ENCODE peak calls at places on chromosomes 13 and 19, in seven cellular contexts. U, S, X, G, B, E and D are unnamed samples.

GRCh38 chr19:16315825-16316505 is 8.7 kb upstream of the KLF2 start:
- DNase-seq in U (peak; percentile 93), S (peak; percentile 76), X (peak; percentile 56), G (peak; percentile 97), B (peak; percentile 77), E (peak; percentile 35), D (peak; percentile 98)

GRCh38 chr13:76709851-76710250 is 176.4 kb downstream of the KCTD12 start:
- DNase-seq in U (no peak), S (no peak), X (no peak), G (no peak), B (no peak), E (no peak), D (no peak)

GRCh38 chr13:29520671-29521070 is 74.8 kb downstream of the SLC7A1 start:
- DNase-seq in U (peak; percentile 84), S (no peak), X (no peak), G (peak; percentile 76), B (no peak), E (no peak), D (peak; percentile 62)

GRCh38 chr19:11422163-11423068 is 3.3 kb upstream of the RGL3 start:
- DNase-seq in U (peak; percentile 33), S (peak; percentile 56), X (peak; percentile 94), G (peak; percentile 34), B (peak; percentile 79), E (peak; percentile 38), D (no peak)

GRCh38 chr19:47226426-47227346 is 4.3 kb downstream of the BBC3 start:
- DNase-seq in U (no peak), S (peak; percentile 85), X (peak; percentile 31), G (no peak), B (peak; percentile 90), E (peak; percentile 80), D (no peak)

GRCh38 chr13:73717632-73718031 is 416.6 kb downstream of the KLF12 start:
- DNase-seq in U (peak; percentile 85), S (no peak), X (no peak), G (no peak), B (no peak), E (no peak), D (no peak)

GRCh38 chr19:17680235-17680722 is 7.9 kb downstream of the UNC13A start:
- DNase-seq in U (peak; percentile 83), S (peak; percentile 45), X (no peak), G (peak; percentile 38), B (peak; percentile 88), E (no peak), D (peak; percentile 28)

GRCh38 chr13:21673592-21674270 is 2.9 kb downstream of the FGF9 start:
- DNase-seq in U (no peak), S (no peak), X (peak; percentile 45), G (no peak), B (no peak), E (peak; percentile 70), D (no peak)

GRCh38 chr13:36509369-36509768 is 77.1 kb downstream of the CCNA1 start:
- DNase-seq in U (no peak), S (no peak), X (no peak), G (no peak), B (no peak), E (peak; percentile 16), D (no peak)

GRCh38 chr13:45847554-45848224 is 3.9 kb downstream of the SIAH3 start:
- DNase-seq in U (peak; percentile 43), S (peak; percentile 19), X (no peak), G (no peak), B (no peak), E (no peak), D (no peak)

GRCh38 chr13:27375686-27376326 is 48.6 kb upstream of the GTF3A start:
- DNase-seq in U (peak; percentile 71), S (peak; percentile 67), X (peak; percentile 69), G (peak; percentile 43), B (peak; percentile 66), E (peak; percentile 87), D (no peak)

GRCh38 chr13:30520571-30520970 is 54.8 kb upstream of the HMGB1 start:
- DNase-seq in U (peak; percentile 66), S (no peak), X (peak; percentile 5), G (peak; percentile 30), B (no peak), E (no peak), D (peak; percentile 57)

GRCh38 chr13:32911506-32911905 is 104.7 kb upstream of the KL start:
- DNase-seq in U (peak; percentile 51), S (no peak), X (peak; percentile 66), G (peak; percentile 26), B (no peak), E (peak; percentile 49), D (peak; percentile 20)

GRCh38 chr19:45153339-45154063 is 7.3 kb downstream of the NKPD1 start:
- DNase-seq in U (no peak), S (no peak), X (no peak), G (no peak), B (peak; percentile 17), E (peak; percentile 74), D (no peak)

GRCh38 chr19:45591004-45591637 is 6.5 kb upstream of the OPA3 start:
- DNase-seq in U (no peak), S (no peak), X (no peak), G (no peak), B (no peak), E (peak; percentile 74), D (no peak)

GRCh38 chr19:18401580-18402112 is 4.2 kb upstream of the LRRC25 start:
- DNase-seq in U (peak; percentile 62), S (peak; percentile 67), X (no peak), G (no peak), B (peak; percentile 66), E (peak; percentile 73), D (no peak)

GRCh38 chr13:31588331-31588730 is 151.0 kb upstream of the RXFP2 start:
- DNase-seq in U (no peak), S (no peak), X (no peak), G (no peak), B (no peak), E (no peak), D (no peak)

GRCh38 chr13:25943666-25944065 is 108.2 kb downstream of the SHISA2 start:
- DNase-seq in U (no peak), S (no peak), X (no peak), G (no peak), B (no peak), E (no peak), D (peak; percentile 1)

GRCh38 chr19:39599116-39599515 is 3.2 kb upstream of the LGALS13 start:
- DNase-seq in U (peak; percentile 15), S (no peak), X (peak; percentile 16), G (peak; percentile 2), B (peak; percentile 13), E (peak; percentile 63), D (no peak)

GRCh38 chr13:94661396-94661795 is 50.9 kb downstream of the SOX21 start:
- DNase-seq in U (no peak), S (no peak), X (no peak), G (no peak), B (no peak), E (no peak), D (no peak)

GRCh38 chr13:18959229-18959628 is 222.4 kb downstream of the TUBA3C start:
- DNase-seq in U (no peak), S (no peak), X (no peak), G (no peak), B (no peak), E (no peak), D (no peak)

GRCh38 chr19:28424662-28425430 is 788.1 kb downstream of the UQCRFS1 start:
- DNase-seq in U (no peak), S (no peak), X (no peak), G (no peak), B (no peak), E (no peak), D (no peak)

GRCh38 chr19:42345191-42345812 is 19.9 kb downstream of the MEGF8 start:
- DNase-seq in U (no peak), S (no peak), X (no peak), G (no peak), B (no peak), E (no peak), D (peak; percentile 37)

GRCh38 chr13:102405499-102406079 is 3.7 kb upstream of the FGF14 start:
- DNase-seq in U (peak; percentile 17), S (no peak), X (no peak), G (no peak), B (no peak), E (no peak), D (no peak)

GRCh38 chr13:27177852-27178251 is 6.2 kb upstream of the USP12 start:
- DNase-seq in U (no peak), S (no peak), X (no peak), G (no peak), B (no peak), E (no peak), D (no peak)

GRCh38 chr13:35926859-35927530 is 204.2 kb downstream of the DCLK1 start:
- DNase-seq in U (no peak), S (peak; percentile 59), X (no peak), G (peak; percentile 27), B (no peak), E (no peak), D (no peak)

GRCh38 chr19:54029930-54030490 is 33.7 kb downstream of the VSTM1 start:
- DNase-seq in U (peak; percentile 64), S (peak; percentile 48), X (peak; percentile 45), G (peak; percentile 38), B (peak; percentile 34), E (peak; percentile 79), D (peak; percentile 16)

GRCh38 chr19:17457621-17458020 is 3.1 kb downstream of the NXNL1 start:
- DNase-seq in U (no peak), S (no peak), X (no peak), G (no peak), B (no peak), E (no peak), D (no peak)

GRCh38 chr19:6826281-6826920 is 53.9 kb downstream of the VAV1 start:
- DNase-seq in U (no peak), S (no peak), X (no peak), G (no peak), B (no peak), E (no peak), D (no peak)

GRCh38 chr19:17226002-17226933 is at the start of gene OCEL1:
- DNase-seq in U (peak; percentile 98), S (peak; percentile 98), X (peak; percentile 97), G (peak; percentile 96), B (peak; percentile 99), E (peak; percentile 98), D (peak; percentile 85)

GRCh38 chr13:39051157-39051556 is 12.9 kb downstream of the NHLRC3 start:
- DNase-seq in U (no peak), S (no peak), X (peak; percentile 12), G (no peak), B (no peak), E (no peak), D (peak; percentile 8)

GRCh38 chr13:74132768-74133656 is 1.2 kb downstream of the KLF12 start:
- DNase-seq in U (no peak), S (no peak), X (no peak), G (peak; percentile 9), B (peak; percentile 37), E (peak; percentile 52), D (no peak)

GRCh38 chr19:16541526-16542044 is 652 bp downstream of the CHERP start:
- DNase-seq in U (peak; percentile 17), S (no peak), X (no peak), G (no peak), B (no peak), E (no peak), D (no peak)

GRCh38 chr19:12880551-12881171 is 588 bp downstream of the DNASE2 start:
- DNase-seq in U (peak; percentile 5), S (no peak), X (no peak), G (no peak), B (no peak), E (peak; percentile 59), D (no peak)

GRCh38 chr19:3397266-3398022 is 31.1 kb downstream of the NFIC start:
- DNase-seq in U (no peak), S (no peak), X (peak; percentile 13), G (no peak), B (no peak), E (peak; percentile 55), D (no peak)

GRCh38 chr13:109157275-109157674 is 527.9 kb downstream of the MYO16 start:
- DNase-seq in U (no peak), S (no peak), X (no peak), G (no peak), B (no peak), E (no peak), D (no peak)

GRCh38 chr19:32294871-32295438 is 50.5 kb upstream of the ZNF507 start:
- DNase-seq in U (no peak), S (no peak), X (no peak), G (no peak), B (no peak), E (no peak), D (no peak)